ENCODE peak calls at places on chromosome 14, in six cellular contexts. V is kidney glomerular epithelial cell, H is activated T-helper 1 cell treated with Interleukin-2 at 50 U/mL for 16 hours, J is mucosa of descending colon, E is fibroblast of villous mesenchyme, K is H54. A is an unnamed sample.
A peak's percentile ranks its signal among the peaks of the same experiment; 100 is the strongest.

GRCh38 chr14:69693823-69694729 is 72.9 kb upstream of the SRSF5 start:
- DNase-seq in V (no peak), J (peak; percentile 81), H (no peak), K (no peak), E (no peak), A (no peak)

GRCh38 chr14:72600551-72601330 is 293.2 kb downstream of the DPF3 start:
- DNase-seq in V (no peak), H (no peak), E (no peak), J (no peak), K (no peak), A (no peak)

GRCh38 chr14:94445003-94445402 is 7.6 kb downstream of the SERPINA11 start:
- DNase-seq in V (no peak), H (no peak), J (no peak), K (no peak), E (no peak), A (no peak)

GRCh38 chr14:65438266-65438933 is 25.9 kb downstream of the FUT8 start:
- DNase-seq in E (no peak), H (no peak), V (no peak), J (no peak), K (no peak), A (no peak)

GRCh38 chr14:57692671-57693070 is 173.2 kb downstream of the SLC35F4 start:
- DNase-seq in J (no peak), K (peak; percentile 6), H (no peak), V (peak; percentile 42), E (peak; percentile 55), A (no peak)

GRCh38 chr14:37819155-37820015 is 224.0 kb downstream of the TTC6 start:
- DNase-seq in E (peak; percentile 21), J (no peak), K (no peak), H (no peak), V (peak; percentile 44), A (no peak)

GRCh38 chr14:68650403-68650994 is 142.4 kb downstream of the ZFP36L1 start:
- DNase-seq in H (no peak), E (peak; percentile 60), K (no peak), J (no peak), V (no peak), A (no peak)

GRCh38 chr14:100150932-100151587 is 8.4 kb downstream of the DEGS2 start:
- DNase-seq in H (no peak), E (no peak), K (no peak), V (no peak), J (no peak), A (no peak)

GRCh38 chr14:58979325-58979724 is 209.1 kb upstream of the DAAM1 start:
- DNase-seq in K (no peak), H (no peak), V (no peak), J (no peak), E (no peak), A (no peak)

GRCh38 chr14:67650694-67651093 is 23.7 kb downstream of the VTI1B start:
- DNase-seq in E (peak; percentile 61), H (no peak), V (no peak), J (no peak), K (no peak), A (no peak)

GRCh38 chr14:105249175-105250007 is 1.1 kb downstream of the BTBD6 start:
- DNase-seq in V (no peak), E (peak; percentile 40), K (no peak), J (no peak), H (no peak), A (no peak)

GRCh38 chr14:56119221-56119967 is 1.2 kb downstream of the PELI2 start:
- DNase-seq in V (peak; percentile 23), K (no peak), J (no peak), H (peak; percentile 4), E (peak; percentile 14), A (no peak)

GRCh38 chr14:69263364-69263763 is 3.4 kb downstream of the GALNT16 start:
- DNase-seq in J (peak; percentile 46), H (no peak), E (peak; percentile 71), V (no peak), K (peak; percentile 90), A (no peak)

GRCh38 chr14:50985124-50985815 is 41.0 kb upstream of the PYGL start:
- DNase-seq in H (no peak), J (no peak), E (peak; percentile 16), K (no peak), V (no peak), A (no peak)

GRCh38 chr14:26687438-26687837 is 89.6 kb upstream of the NOVA1 start:
- DNase-seq in H (no peak), E (no peak), V (no peak), J (no peak), K (no peak), A (no peak)

GRCh38 chr14:93301821-93302447 is 30.9 kb downstream of the BTBD7 start:
- DNase-seq in K (peak; percentile 35), H (no peak), J (no peak), V (peak; percentile 78), E (no peak), A (no peak)

GRCh38 chr14:51716610-51717009 is 64.9 kb downstream of the FRMD6 start:
- DNase-seq in K (no peak), E (no peak), H (no peak), J (no peak), V (no peak), A (no peak)

A was measured in GM12864.